ENCODE peak calls at places on chromosomes 12 and 14, in six cellular contexts. Q is thoracic aorta, A is OCI-LY7, U is GM06990, F is Panc1, O is heart right ventricle. V is an unnamed sample.

GRCh38 chr12:69243099-69244084 is 4.0 kb downstream of the CPSF6 start:
- DNase-seq in O (no peak), A (peak; percentile 14), U (peak; percentile 27), Q (no peak), F (no peak), V (no peak)

GRCh38 chr12:68034567-68034966 is 45.3 kb downstream of the IFNG-AS1 start:
- DNase-seq in Q (no peak), O (no peak), U (no peak), F (no peak), A (no peak), V (no peak)

GRCh38 chr12:88578821-88579518 is 1.3 kb downstream of the KITLG start:
- DNase-seq in A (no peak), U (no peak), Q (no peak), O (no peak), F (no peak), V (peak; percentile 63)

GRCh38 chr14:52080817-52081755 is 12.2 kb upstream of the NID2 start:
- DNase-seq in F (peak; percentile 71), Q (no peak), U (no peak), A (no peak), O (no peak), V (peak; percentile 55)

GRCh38 chr14:69719501-69719951 is 47.4 kb upstream of the SRSF5 start:
- DNase-seq in U (no peak), O (no peak), Q (no peak), F (no peak), A (no peak), V (no peak)

GRCh38 chr12:73342733-73343132 is 1070.6 kb downstream of the TRHDE start:
- DNase-seq in Q (no peak), F (no peak), O (no peak), U (no peak), A (no peak), V (no peak)

GRCh38 chr12:122395319-122395718 is 27.1 kb downstream of the CLIP1 start:
- DNase-seq in F (peak; percentile 59), U (no peak), O (no peak), Q (no peak), A (no peak), V (no peak)

GRCh38 chr14:96119947-96120346 is 80.8 kb downstream of the C14orf132 start:
- DNase-seq in A (no peak), Q (no peak), O (no peak), F (no peak), U (no peak), V (no peak)

GRCh38 chr14:99387880-99388279 is 92.8 kb downstream of the SETD3 start:
- DNase-seq in Q (no peak), F (no peak), A (no peak), U (no peak), O (no peak), V (no peak)

GRCh38 chr14:94144765-94145164 is 15.4 kb upstream of the IFI27L2 start:
- DNase-seq in F (no peak), A (no peak), U (no peak), Q (no peak), O (no peak), V (no peak)

GRCh38 chr12:4432878-4433820 is 12.5 kb downstream of the FGF6 start:
- DNase-seq in A (no peak), U (no peak), O (no peak), Q (no peak), F (no peak), V (no peak)

GRCh38 chr12:71756054-71756675 is 1.5 kb downstream of the RAB21 start:
- DNase-seq in O (no peak), A (no peak), U (no peak), F (no peak), Q (no peak), V (no peak)

GRCh38 chr14:96852823-96853422 is 55.7 kb downstream of the VRK1 start:
- DNase-seq in O (no peak), A (peak; percentile 43), F (peak; percentile 7), U (no peak), Q (no peak), V (peak; percentile 21)

GRCh38 chr14:99425272-99425681 is 55.4 kb downstream of the SETD3 start:
- DNase-seq in Q (no peak), U (no peak), A (peak; percentile 51), O (no peak), F (no peak), V (no peak)

GRCh38 chr14:38616959-38617358 is 361.1 kb upstream of the CLEC14A start:
- DNase-seq in A (no peak), Q (no peak), O (no peak), U (no peak), F (no peak), V (no peak)

GRCh38 chr14:92507174-92507768 is 6.3 kb upstream of the RIN3 start:
- DNase-seq in F (no peak), U (peak; percentile 62), O (no peak), A (peak; percentile 44), Q (no peak), V (no peak)

GRCh38 chr12:51185171-51185717 is 12.3 kb upstream of the TFCP2 start:
- DNase-seq in O (no peak), A (no peak), U (no peak), F (no peak), Q (no peak), V (no peak)

GRCh38 chr12:40203060-40203430 is 21.8 kb upstream of the LRRK2 start:
- DNase-seq in O (no peak), Q (no peak), U (no peak), A (no peak), F (no peak), V (no peak)

DNA sequence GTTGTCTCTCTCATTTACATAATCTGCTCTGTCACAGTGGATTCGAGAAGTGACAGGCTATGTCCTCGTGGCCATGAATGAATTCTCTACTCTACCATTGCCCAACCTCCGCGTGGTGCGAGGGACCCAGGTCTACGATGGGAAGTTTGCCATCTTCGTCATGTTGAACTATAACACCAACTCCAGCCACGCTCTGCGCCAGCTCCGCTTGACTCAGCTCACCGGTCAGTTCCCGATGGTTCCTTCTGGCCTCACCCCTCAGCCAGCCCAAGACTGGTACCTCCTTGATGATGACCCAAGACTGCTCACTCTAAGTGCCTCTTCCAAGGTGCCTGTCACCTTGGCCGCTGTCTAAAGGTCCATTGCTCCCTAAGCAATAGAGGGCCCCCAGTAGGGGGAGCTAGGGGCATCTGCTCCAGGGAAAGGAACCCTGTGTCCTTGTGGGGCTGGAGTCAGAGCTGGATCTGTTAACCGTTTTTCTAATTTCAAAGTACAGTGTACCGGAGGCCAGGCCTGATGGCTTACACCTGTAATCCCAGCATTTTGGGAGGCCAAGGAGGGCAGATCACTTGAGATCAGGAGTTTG is 5.1 kb downstream of the ERBB3 start:
- DNase-seq in O (no peak), Q (no peak), U (no peak), A (peak; percentile 49), F (no peak), V (peak; percentile 44)
- TF ChIP-seq CTCF in O (no peak), Q (no peak), U (peak; percentile 71), A (peak; percentile 73), F (peak; percentile 82), V (peak; percentile 14)

GRCh38 chr12:638948-639557 is 24.2 kb downstream of the NINJ2 start:
- DNase-seq in A (no peak), U (no peak), O (no peak), Q (no peak), F (no peak), V (no peak)

GRCh38 chr12:639988-640387 is 23.3 kb downstream of the NINJ2 start:
- DNase-seq in A (no peak), U (no peak), O (no peak), Q (no peak), F (no peak), V (no peak)

GRCh38 chr12:636632-637031 is 26.6 kb downstream of the NINJ2 start:
- DNase-seq in U (no peak), A (no peak), F (no peak), O (no peak), Q (no peak), V (no peak)

GRCh38 chr12:642633-643477 is 20.4 kb downstream of the NINJ2 start:
- DNase-seq in A (peak; percentile 87), Q (no peak), F (no peak), U (peak; percentile 91), O (peak; percentile 82), V (peak; percentile 93)

DNA sequence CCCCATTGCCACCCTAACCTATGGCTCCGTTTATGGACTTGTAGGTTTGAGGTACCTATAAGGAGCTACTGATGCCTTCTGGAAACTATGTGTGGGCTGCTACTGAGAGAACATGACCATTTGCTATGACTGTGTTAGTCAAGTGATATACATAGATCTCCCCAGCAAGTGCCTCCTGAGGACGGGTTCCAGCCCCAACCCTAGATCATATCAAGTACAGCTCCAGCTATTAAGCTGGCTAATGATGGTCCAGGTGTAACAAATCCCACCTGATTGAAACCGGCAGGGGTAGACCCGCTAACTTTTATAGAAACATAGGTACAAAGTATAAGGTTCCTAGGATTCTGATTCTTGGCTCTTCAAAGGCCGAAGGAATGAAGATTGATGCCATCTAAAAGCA is 23.7 kb downstream of the NINJ2 start:
- DNase-seq in O (no peak), Q (no peak), A (no peak), F (no peak), U (no peak), V (no peak)
- H3K36me3 ChIP-seq in O (no peaks in the 10 kb centered on the region), Q (no peaks in the 10 kb centered on the region), A (no peaks in the 10 kb centered on the region), F (no peaks in the 10 kb centered on the region), U (no peaks in the 10 kb centered on the region), V (no peaks in the 10 kb centered on the region)

GRCh38 chr14:23608454-23608853 is 27.7 kb upstream of the DHRS2 start:
- DNase-seq in O (peak; percentile 61), F (no peak), A (no peak), Q (no peak), U (no peak), V (no peak)
- TF ChIP-seq CTCF in O (no peak), F (no peak), A (no peak), Q (no peak), U (no peak), V (no peak)

GRCh38 chr12:95265765-95266164 is 48.2 kb downstream of the VEZT start:
- DNase-seq in F (no peak), Q (no peak), A (no peak), O (no peak), U (no peak), V (no peak)
- H3K36me3 ChIP-seq in F (peaks cover 23% of the 10 kb centered on the region), Q (peaks cover 22% of the 10 kb centered on the region), A (peaks cover 93% of the 10 kb centered on the region), O (no peaks in the 10 kb centered on the region), U (peaks cover 8% of the 10 kb centered on the region), V (no peaks in the 10 kb centered on the region)

GRCh38 chr12:83335748-83336147 is 649.0 kb downstream of the TMTC2 start:
- DNase-seq in Q (no peak), A (no peak), O (no peak), F (no peak), U (no peak), V (no peak)
- TF ChIP-seq CTCF in Q (no peak), A (no peak), O (no peak), F (no peak), U (no peak), V (no peak)

DNA sequence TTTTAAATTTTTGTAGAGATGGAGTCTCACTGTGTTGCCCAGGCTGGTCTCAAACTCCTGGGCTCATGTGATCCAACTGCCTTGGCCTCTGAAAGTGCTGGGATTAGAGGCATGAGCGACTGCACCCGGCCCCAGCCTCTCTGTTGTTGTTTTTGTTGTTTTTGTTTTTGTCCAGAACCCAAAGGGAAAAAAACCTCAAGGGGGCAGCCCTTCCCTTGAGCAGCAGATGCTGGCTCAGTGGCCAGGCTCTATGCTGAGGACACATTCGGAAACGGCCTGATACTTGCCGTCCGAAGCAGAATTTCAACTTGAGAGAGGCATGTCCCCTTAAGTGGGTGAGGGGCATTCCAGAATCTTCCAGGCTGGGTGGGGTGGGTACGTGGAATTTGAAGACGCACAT is 6.7 kb downstream of the MVK start:
- DNase-seq in Q (no peak), F (no peak), U (no peak), A (no peak), O (no peak), V (no peak)
- H3K36me3 ChIP-seq in Q (peaks cover 31% of the 10 kb centered on the region), F (peaks cover 3% of the 10 kb centered on the region), U (peaks cover 44% of the 10 kb centered on the region), A (peaks cover 66% of the 10 kb centered on the region), O (peaks cover 3% of the 10 kb centered on the region), V (no peaks in the 10 kb centered on the region)